ENCODE peak calls at places on chromosome 19, in eight cellular contexts. J is uterus, B is IMR-90, X is tibial artery, L is cardiac fibroblast, P is mucosa of descending colon, Y is astrocyte of the spinal cord, T is omental fat pad. O is an unnamed sample.

GRCh38 chr19:5142725-5143097 is 173.8 kb downstream of the KDM4B start:
- DNase-seq in B (no peak), X (no peak), T (no peak), J (no peak), Y (no peak), L (no peak), P (no peak), O (no peak)

GRCh38 chr19:31127132-31127967 is 221.9 kb downstream of the TSHZ3 start:
- DNase-seq in T (no peak), L (peak; percentile 94), B (peak; percentile 99), X (no peak), Y (peak; percentile 98), J (peak; percentile 19), P (peak; percentile 45), O (no peak)

GRCh38 chr19:18503971-18504885 is 17.6 kb downstream of the ELL start:
- DNase-seq in B (no peak), P (peak; percentile 82), J (no peak), X (no peak), Y (no peak), L (no peak), T (no peak), O (no peak)

GRCh38 chr19:46644720-46645119 is 8.7 kb upstream of the GNG8 start:
- DNase-seq in B (no peak), X (no peak), Y (no peak), T (no peak), J (no peak), L (no peak), P (no peak), O (no peak)

GRCh38 chr19:1473056-1473400 is 6.0 kb downstream of the C19orf25 start:
- DNase-seq in B (no peak), J (no peak), Y (no peak), T (no peak), L (no peak), X (no peak), P (peak; percentile 22), O (no peak)

GRCh38 chr19:31529121-31529520 is 179.9 kb upstream of the TSHZ3 start:
- DNase-seq in J (no peak), Y (no peak), T (no peak), B (no peak), X (no peak), L (no peak), P (no peak), O (no peak)

GRCh38 chr19:13076320-13076719 is 26.3 kb downstream of the LYL1 start:
- DNase-seq in X (no peak), P (no peak), J (no peak), L (no peak), Y (no peak), T (no peak), B (no peak), O (no peak)

GRCh38 chr19:42295831-42296525 is 6.0 kb upstream of the PRR19 start:
- DNase-seq in X (peak; percentile 88), P (peak; percentile 92), B (peak; percentile 41), J (peak; percentile 87), Y (peak; percentile 54), L (peak; percentile 62), T (peak; percentile 99), O (peak; percentile 76)

GRCh38 chr19:46206176-46206575 is 23.4 kb upstream of the IGFL1 start:
- DNase-seq in Y (no peak), J (no peak), L (no peak), P (no peak), T (no peak), B (no peak), X (no peak), O (no peak)

GRCh38 chr19:17021793-17022590 is 4.6 kb downstream of the CPAMD8 start:
- DNase-seq in J (no peak), X (peak; percentile 30), Y (no peak), B (peak; percentile 26), P (no peak), T (no peak), L (peak; percentile 87), O (peak; percentile 62)

GRCh38 chr19:34428549-34429285 is 536 bp downstream of the UBA2 start:
- DNase-seq in T (no peak), P (no peak), Y (peak; percentile 33), B (peak; percentile 17), L (peak; percentile 33), J (no peak), X (peak; percentile 51), O (peak; percentile 50)

GRCh38 chr19:15758379-15758778 is 20.6 kb downstream of the OR10H3 start:
- DNase-seq in B (no peak), P (no peak), T (no peak), L (no peak), X (no peak), J (no peak), Y (no peak), O (no peak)

GRCh38 chr19:21110183-21110582 is 28.2 kb downstream of the ZNF714 start:
- DNase-seq in X (no peak), Y (no peak), T (no peak), P (no peak), B (no peak), J (no peak), L (no peak), O (no peak)

DNA sequence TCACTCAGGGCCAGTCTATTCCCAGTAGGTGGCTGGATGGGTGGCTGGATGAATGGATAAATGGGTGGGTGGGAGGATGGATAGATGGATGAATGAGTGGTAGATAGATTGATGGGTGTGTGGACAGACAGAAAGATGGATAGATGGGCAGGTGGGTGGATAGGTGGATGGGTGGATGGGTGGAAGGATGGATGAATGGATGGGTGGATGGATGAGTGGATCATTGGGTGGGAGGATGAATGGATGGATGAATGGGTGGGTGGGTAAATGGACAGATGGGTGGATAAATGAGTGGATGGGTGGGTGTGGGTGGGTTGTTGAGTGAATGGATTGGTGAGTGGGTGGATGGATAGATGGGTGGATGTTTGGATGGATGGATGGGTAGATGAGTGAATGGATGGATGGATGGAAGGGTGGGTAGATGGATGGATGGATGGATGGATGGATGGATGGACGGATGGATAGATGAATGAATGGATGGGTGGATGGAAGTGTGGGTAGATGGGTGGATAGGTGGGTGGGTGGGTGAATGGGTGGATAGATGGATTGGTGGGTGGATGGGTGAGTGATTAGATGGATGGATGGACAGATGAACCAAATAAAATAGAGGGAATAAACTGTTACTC is 27.1 kb upstream of the CCNE1 start:
- DNase-seq in J (no peak), Y (no peak), P (no peak), L (no peak), B (no peak), X (no peak), T (no peak), O (no peak)
- TF ChIP-seq CTCF in J (no peak), Y (no peak), P (no peak), L (no peak), B (no peak), X (no peak), T (no peak), O (no peak)

DNA sequence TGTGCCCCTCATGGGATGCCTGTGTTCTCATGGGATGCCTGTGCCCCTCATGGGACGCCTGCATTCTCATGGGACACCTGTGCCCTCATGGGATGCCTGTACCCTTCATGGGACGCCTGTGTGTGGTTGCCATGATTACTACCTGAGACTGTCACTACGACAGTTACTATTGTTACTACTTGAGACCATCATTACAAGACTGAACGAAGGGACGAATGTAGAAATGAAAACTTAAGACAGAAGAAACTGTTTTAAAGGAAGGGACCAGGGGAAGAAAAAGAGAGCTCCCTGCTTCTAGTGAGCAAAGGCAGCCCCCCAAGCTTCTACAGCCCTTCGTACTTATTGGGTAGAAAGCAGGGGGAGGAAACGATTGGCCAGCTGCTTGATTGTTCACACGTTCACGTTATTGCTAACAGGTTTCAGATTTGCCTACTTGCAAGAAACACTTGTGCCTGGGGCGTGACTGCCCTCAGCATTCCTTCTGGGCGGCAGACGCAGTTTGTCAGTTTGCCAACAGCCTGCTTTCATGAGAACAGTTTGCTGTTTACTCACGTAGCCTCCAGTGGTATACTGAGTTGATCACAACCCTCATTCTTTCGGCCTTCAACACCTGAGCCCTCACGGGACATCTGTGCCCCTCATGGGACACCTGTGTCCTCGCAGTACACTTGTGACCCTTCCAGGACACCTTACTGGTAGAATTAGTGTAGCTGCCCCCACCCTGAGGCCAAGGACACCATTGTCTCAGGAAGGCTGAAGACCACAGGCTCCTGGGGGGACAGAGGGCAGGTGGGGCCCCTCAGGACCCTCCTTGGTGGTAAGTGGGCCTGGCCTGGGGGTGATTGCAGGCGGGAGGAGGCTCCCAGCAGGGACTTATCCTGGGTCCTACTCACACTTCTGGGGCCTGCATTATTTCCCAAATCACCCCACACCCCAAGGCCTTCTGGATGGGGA is 2.5 kb upstream of the S1PR4 start:
- DNase-seq in B (peak; percentile 65), Y (peak; percentile 51), L (peak; percentile 67), T (no peak), X (no peak), P (peak; percentile 78), J (no peak), O (peak; percentile 32)
- TF ChIP-seq CTCF in B (no peak), Y (no peak), L (no peak), T (no peak), X (no peak), P (no peak), J (no peak), O (no peak)

DNA sequence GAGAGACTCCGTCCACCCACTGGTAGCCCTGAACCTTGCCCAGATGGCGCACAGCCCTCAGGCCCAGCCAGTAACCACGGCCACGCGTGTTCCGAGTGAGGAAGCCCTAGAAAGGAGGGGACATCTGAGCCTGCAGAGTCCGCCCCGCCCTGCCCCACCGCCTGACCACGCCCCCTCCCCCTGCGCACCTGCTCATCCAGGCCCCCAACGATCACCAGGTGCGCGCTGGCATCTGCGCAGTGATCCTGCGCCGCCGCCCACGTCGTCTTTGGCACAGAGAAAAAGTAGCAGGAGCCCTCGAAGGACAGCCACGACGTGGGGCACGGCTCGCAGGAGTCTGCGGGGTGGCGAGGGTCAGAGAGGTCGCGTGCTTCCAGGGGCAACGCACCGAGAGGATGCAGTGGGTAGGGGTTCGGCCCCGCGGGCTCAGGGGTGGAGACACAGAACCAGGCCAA is 2.1 kb downstream of the CLEC4G start:
- DNase-seq in L (no peak), Y (no peak), J (no peak), T (no peak), B (no peak), P (no peak), X (no peak), O (no peak)
- TF ChIP-seq CTCF in L (no peak), Y (no peak), J (no peak), T (no peak), B (no peak), P (no peak), X (no peak), O (no peak)

GRCh38 chr19:9914315-9915207 is 21.8 kb downstream of the OLFM2 start:
- DNase-seq in L (peak; percentile 83), B (peak; percentile 77), P (peak; percentile 81), Y (peak; percentile 80), J (peak; percentile 31), X (peak; percentile 32), T (peak; percentile 37), O (no peak)
- TF ChIP-seq CTCF in L (peak; percentile 26), B (peak; percentile 66), P (peak; percentile 28), Y (peak; percentile 48), J (peak; percentile 58), X (no peak), T (no peak), O (peak; percentile 33)

O was measured in CD14-positive monocyte.